ENCODE peak calls at places on chromosome 21, in four cellular contexts. T is fibroblast of mammary gland, P is nucleus accumbens, R is heart right ventricle. Y is an unnamed sample.

GRCh38 chr21:32463889-32464300 is 51.4 kb downstream of the EVA1C start:
- DNase-seq in T (peak), R (no peak), P (no peak), Y (no peak)

GRCh38 chr21:45076245-45076661 is 1.9 kb downstream of the ADARB1 start:
- DNase-seq in T (no peak), R (no peak), P (no peak), Y (peak)

GRCh38 chr21:46110499-46111192 is 12.7 kb downstream of the COL6A2 start:
- DNase-seq in R (peak), T (peak), P (no peak), Y (peak)

GRCh38 chr21:43716376-43717165 is 2.4 kb upstream of the PDXK start:
- DNase-seq in P (no peak), T (peak), R (no peak), Y (peak)

GRCh38 chr21:16196521-16197208 is 466.9 kb downstream of the USP25 start:
- DNase-seq in T (peak), P (no peak), R (no peak), Y (no peak)

GRCh38 chr21:46626536-46627302 is 8.8 kb upstream of the PRMT2 start:
- DNase-seq in R (no peak), T (no peak), P (no peak), Y (no peak)

GRCh38 chr21:40054403-40054802 is 187.2 kb downstream of the PCP4 start:
- DNase-seq in T (no peak), P (no peak), R (peak), Y (peak)

GRCh38 chr21:38774586-38775285 is 31.0 kb upstream of the ETS2 start:
- DNase-seq in T (no peak), P (no peak), R (no peak), Y (no peak)

GRCh38 chr21:25988738-25989137 is 181.8 kb downstream of the APP start:
- DNase-seq in R (no peak), P (no peak), T (no peak), Y (no peak)

GRCh38 chr21:30256100-30256499 is 26.6 kb downstream of the KRTAP24-1 start:
- DNase-seq in R (no peak), P (no peak), T (no peak), Y (no peak)

GRCh38 chr21:35225573-35225972 is 176.5 kb upstream of the RUNX1 start:
- DNase-seq in T (no peak), P (no peak), R (no peak), Y (no peak)

GRCh38 chr21:9738527-9738926 is 782.9 kb upstream of the TPTE start:
- DNase-seq in T (no peak), R (no peak), P (no peak), Y (no peak)

GRCh38 chr21:31924548-31924947 is 51.7 kb downstream of the HUNK start:
- DNase-seq in R (no peak), P (no peak), T (no peak), Y (no peak)

GRCh38 chr21:36510911-36511310 is 31.0 kb upstream of the CLDN14 start:
- DNase-seq in R (no peak), T (no peak), P (no peak), Y (no peak)

GRCh38 chr21:37562920-37563640 is 196.5 kb downstream of the DYRK1A start:
- DNase-seq in R (peak), P (no peak), T (peak), Y (peak)

GRCh38 chr21:31911138-31911907 is 38.5 kb downstream of the HUNK start:
- DNase-seq in P (no peak), T (peak), R (no peak), Y (no peak)

GRCh38 chr21:24941316-24942185 is 665.7 kb downstream of the MRPL39 start:
- DNase-seq in T (no peak), P (no peak), R (no peak), Y (no peak)

GRCh38 chr21:45499970-45500575 is 42.2 kb downstream of the SLC19A1 start:
- DNase-seq in R (no peak), P (no peak), T (no peak), Y (peak)

GRCh38 chr21:14382486-14382834 is 486 bp downstream of the HSPA13 start:
- DNase-seq in P (no peak), T (peak), R (peak), Y (no peak)

GRCh38 chr21:45982758-45983731 is 1.5 kb downstream of the COL6A1 start:
- DNase-seq in T (no peak), P (no peak), R (no peak), Y (peak)

GRCh38 chr21:17802568-17802967 is 16.6 kb downstream of the C21orf91 start:
- DNase-seq in R (no peak), T (peak), P (no peak), Y (no peak)

GRCh38 chr21:42671778-42672593 is 18.6 kb downstream of the PDE9A start:
- DNase-seq in R (no peak), T (no peak), P (no peak), Y (no peak)

GRCh38 chr21:35428927-35429326 is 379.8 kb upstream of the RUNX1 start:
- DNase-seq in T (peak), P (no peak), R (no peak), Y (no peak)

GRCh38 chr21:28587748-28588147 is 404.9 kb downstream of the LTN1 start:
- DNase-seq in T (peak), P (no peak), R (no peak), Y (no peak)

GRCh38 chr21:14923468-14923867 is 141.3 kb downstream of the NRIP1 start:
- DNase-seq in T (peak), R (no peak), P (no peak), Y (no peak)

GRCh38 chr21:19603011-19603593 is 1199.5 kb upstream of the TMPRSS15 start:
- DNase-seq in T (no peak), R (no peak), P (no peak), Y (no peak)

GRCh38 chr21:39661740-39662139 is 49.0 kb downstream of the B3GALT5 start:
- DNase-seq in P (no peak), T (no peak), R (no peak), Y (no peak)

GRCh38 chr21:44846485-44847260 is 26.8 kb downstream of the PTTG1IP start:
- DNase-seq in R (no peak), T (peak), P (no peak), Y (peak)

GRCh38 chr21:35357041-35357780 is 308.1 kb upstream of the RUNX1 start:
- DNase-seq in P (no peak), T (no peak), R (no peak), Y (no peak)

GRCh38 chr21:15841856-15842564 is 112.2 kb downstream of the USP25 start:
- DNase-seq in R (no peak), P (no peak), T (peak), Y (no peak)

GRCh38 chr21:28136687-28137086 is 856.0 kb downstream of the LTN1 start:
- DNase-seq in T (no peak), P (no peak), R (no peak), Y (no peak)

GRCh38 chr21:44615466-44615865 is 3.6 kb downstream of the KRTAP10-8 start:
- DNase-seq in R (no peak), P (no peak), T (no peak), Y (no peak)

GRCh38 chr21:14768042-14768441 is 221.9 kb upstream of the SAMSN1 start:
- DNase-seq in R (no peak), T (peak), P (no peak), Y (no peak)

GRCh38 chr21:37087188-37087587 is 14.1 kb downstream of the TTC3 start:
- DNase-seq in R (no peak), T (peak), P (no peak), Y (no peak)

GRCh38 chr21:16579538-16579937 is 849.8 kb downstream of the USP25 start:
- DNase-seq in P (no peak), R (peak), T (peak), Y (no peak)

GRCh38 chr21:43721225-43721605 is 2.3 kb downstream of the PDXK start:
- DNase-seq in P (no peak), T (no peak), R (no peak), Y (no peak)

GRCh38 chr21:45695086-45695485 is 51.6 kb downstream of the PCBP3 start:
- DNase-seq in P (no peak), R (no peak), T (no peak), Y (no peak)